ENCODE peak calls at places on chromosomes 5 and 9, in four cellular contexts. P, H, D and L are unnamed samples. For H3K4me1, the result is how much of the 10 kb centered on the place peaks cover.

GRCh38 chr9:130890869-130891698 is 5.5 kb downstream of the QRFP start:
- DNase-seq in D (no peak), H (no peak), P (no peak), L (no peak)

GRCh38 chr9:306907-307306 is 92.2 kb downstream of the DOCK8 start:
- DNase-seq in D (peak), H (peak), P (no peak), L (no peak)

GRCh38 chr9:86352440-86353106 is 1.6 kb downstream of the TUT7 start:
- DNase-seq in H (peak), D (no peak), P (no peak), L (no peak)

GRCh38 chr9:87711857-87712800 is 13.8 kb upstream of the CTSL start:
- DNase-seq in H (no peak), D (peak), P (no peak), L (peak)

GRCh38 chr9:5721279-5722087 is 92.6 kb downstream of the RIC1 start:
- DNase-seq in P (no peak), H (no peak), D (peak), L (no peak)

GRCh38 chr5:69092969-69093368 is 845 bp upstream of the SLC30A5 start:
- DNase-seq in H (no peak), P (no peak), D (no peak), L (no peak)

GRCh38 chr5:109304323-109304722 is 105.5 kb downstream of the PJA2 start:
- DNase-seq in D (no peak), P (no peak), H (no peak), L (no peak)

GRCh38 chr5:18772475-18772874 is 1138.2 kb downstream of the TAF11L14 start:
- DNase-seq in D (peak), P (no peak), H (no peak), L (peak)

GRCh38 chr5:32100230-32100629 is 73.9 kb downstream of the GOLPH3 start:
- DNase-seq in D (no peak), H (no peak), P (no peak), L (no peak)

GRCh38 chr9:36970007-36970888 is 63.8 kb downstream of the PAX5 start:
- DNase-seq in P (no peak), H (no peak), D (peak), L (peak)

GRCh38 chr9:135819905-135820304 is 87.4 kb downstream of the CAMSAP1 start:
- DNase-seq in H (no peak), P (no peak), D (no peak), L (no peak)

GRCh38 chr5:16411741-16412455 is 53.7 kb downstream of the ZNF622 start:
- DNase-seq in P (no peak), H (no peak), D (no peak), L (peak)

GRCh38 chr5:109566361-109566760 is 123.4 kb upstream of the MAN2A1 start:
- DNase-seq in H (no peak), D (no peak), P (no peak), L (peak)

GRCh38 chr9:26685857-26686256 is 206.7 kb downstream of the CAAP1 start:
- DNase-seq in H (no peak), P (no peak), D (peak), L (peak)

GRCh38 chr9:1759901-1760300 is 255.2 kb upstream of the SMARCA2 start:
- DNase-seq in D (no peak), P (no peak), H (no peak), L (peak)

GRCh38 chr9:132589148-132590036 is 7.0 kb downstream of the BARHL1 start:
- DNase-seq in P (no peak), H (no peak), D (no peak), L (no peak)

GRCh38 chr5:34817558-34818351 is 21.2 kb upstream of the TTC23L start:
- DNase-seq in P (no peak), D (no peak), H (no peak), L (no peak)

GRCh38 chr5:82276800-82277612 is 1.1 kb downstream of the RPS23 start:
- DNase-seq in P (no peak), H (no peak), D (no peak), L (no peak)

GRCh38 chr9:99635032-99635431 is 186.7 kb upstream of the NR4A3 start:
- DNase-seq in P (no peak), H (no peak), D (no peak), L (no peak)

GRCh38 chr5:26568316-26568715 is 470.1 kb downstream of the CDH9 start:
- DNase-seq in D (no peak), H (no peak), P (no peak), L (no peak)
- H3K27ac ChIP-seq in D (no peak), H (no peak), P (no peak), L (no peak)

DNA sequence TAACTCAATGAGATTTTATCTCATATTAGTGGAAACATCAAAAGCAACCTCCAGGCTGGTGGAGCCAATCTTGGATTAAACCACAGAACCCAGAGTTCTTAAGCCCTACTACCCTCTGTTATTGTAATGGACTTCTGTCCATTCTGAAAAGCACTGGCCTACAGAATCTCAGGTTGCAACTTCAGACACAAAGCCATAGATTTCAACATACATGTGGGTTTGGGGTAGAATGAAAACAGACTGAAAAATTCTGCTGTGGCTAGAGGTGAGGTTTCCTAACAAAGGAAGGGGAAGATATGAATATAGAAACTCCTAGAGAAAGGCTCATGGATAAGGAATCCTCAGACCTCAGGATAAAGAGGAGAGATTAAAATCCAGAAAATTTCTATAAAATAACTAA is 569.8 kb upstream of the RIOK2 start:
- DNase-seq in D (no peak), P (no peak), H (no peak), L (no peak)
- H3K4me1 ChIP-seq in D (under half), P (under half), H (under half), L (under half)

DNA sequence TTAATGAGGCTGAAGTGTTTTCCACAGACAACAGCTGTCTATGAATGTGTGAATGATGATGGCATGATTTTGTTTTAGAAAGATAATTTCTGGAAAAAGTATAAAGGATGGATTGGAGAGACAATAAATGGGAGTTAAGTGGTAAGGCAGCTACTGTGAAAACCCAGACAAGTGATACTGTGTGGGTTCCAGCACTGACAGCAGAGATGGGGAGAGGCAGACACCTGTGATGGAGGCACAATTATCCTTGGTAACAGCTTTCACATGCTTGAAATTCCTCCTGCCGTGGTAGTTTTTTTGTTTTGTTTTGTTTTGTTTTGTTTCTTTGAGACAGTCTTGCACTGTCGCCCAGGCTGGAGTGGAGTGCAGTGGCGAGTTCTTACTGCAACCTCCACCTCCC is 189.3 kb downstream of the DEPDC1B start:
- DNase-seq in D (no peak), P (no peak), H (no peak), L (no peak)
- H3K27ac ChIP-seq in D (no peak), P (no peak), H (no peak), L (no peak)

GRCh38 chr5:135850671-135851070 is 16.2 kb downstream of the SLC25A48 start:
- DNase-seq in P (no peak), H (no peak), D (no peak), L (no peak)

GRCh38 chr5:135847976-135848375 is 13.5 kb downstream of the SLC25A48 start:
- DNase-seq in P (no peak), H (no peak), D (no peak), L (no peak)

GRCh38 chr5:135850231-135850630 is 15.8 kb downstream of the SLC25A48 start:
- DNase-seq in D (no peak), H (no peak), P (no peak), L (no peak)

GRCh38 chr5:135851186-135851906 is 16.9 kb downstream of the SLC25A48 start:
- DNase-seq in P (no peak), H (no peak), D (no peak), L (no peak)

DNA sequence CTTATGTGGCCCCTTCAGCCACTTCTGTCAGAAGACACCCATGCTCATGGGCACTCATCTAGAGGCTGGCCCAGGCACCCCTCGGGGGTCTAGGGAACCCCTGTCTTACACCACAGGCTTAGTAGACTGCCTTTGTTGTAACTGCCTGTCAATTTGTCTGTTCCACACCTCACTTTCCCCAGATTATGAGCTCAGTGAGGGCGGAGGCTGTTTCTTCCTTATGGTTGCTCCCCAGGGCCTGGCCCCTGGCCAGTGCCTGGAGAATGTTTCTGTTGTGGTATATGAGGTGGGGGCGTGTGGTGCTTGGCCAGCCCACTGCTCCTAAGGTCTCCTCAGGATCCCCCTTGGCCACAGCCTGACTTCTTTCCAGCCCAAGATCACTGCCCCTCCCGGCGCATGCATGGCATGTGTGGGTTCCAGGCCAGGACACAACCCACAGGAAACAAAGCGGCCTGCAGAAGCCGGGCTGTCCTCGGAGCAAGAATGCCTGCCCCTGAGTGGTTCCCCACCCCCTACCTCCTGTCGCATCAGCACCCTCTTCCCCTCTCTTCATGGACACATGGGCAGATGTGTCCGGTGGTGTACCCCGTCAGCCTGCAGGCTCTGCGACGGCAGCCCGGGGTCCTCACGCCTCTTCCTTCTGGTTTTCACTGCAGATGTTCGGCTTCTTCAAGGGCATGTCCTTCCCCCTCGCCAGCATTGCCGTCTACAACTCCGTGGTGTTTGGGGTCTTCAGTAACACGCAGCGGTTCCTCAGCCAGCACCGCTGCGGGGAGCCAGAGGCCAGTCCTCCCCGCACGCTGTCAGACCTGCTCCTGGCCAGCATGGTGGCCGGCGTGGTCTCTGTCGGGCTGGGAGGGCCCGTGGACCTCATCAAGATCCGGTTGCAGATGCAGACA is 17.7 kb downstream of the SLC25A48 start:
- DNase-seq in H (no peak), D (no peak), P (no peak), L (no peak)
- H3K4me1 ChIP-seq in H (under half), D (under half), P (under half), L (under half)

DNA sequence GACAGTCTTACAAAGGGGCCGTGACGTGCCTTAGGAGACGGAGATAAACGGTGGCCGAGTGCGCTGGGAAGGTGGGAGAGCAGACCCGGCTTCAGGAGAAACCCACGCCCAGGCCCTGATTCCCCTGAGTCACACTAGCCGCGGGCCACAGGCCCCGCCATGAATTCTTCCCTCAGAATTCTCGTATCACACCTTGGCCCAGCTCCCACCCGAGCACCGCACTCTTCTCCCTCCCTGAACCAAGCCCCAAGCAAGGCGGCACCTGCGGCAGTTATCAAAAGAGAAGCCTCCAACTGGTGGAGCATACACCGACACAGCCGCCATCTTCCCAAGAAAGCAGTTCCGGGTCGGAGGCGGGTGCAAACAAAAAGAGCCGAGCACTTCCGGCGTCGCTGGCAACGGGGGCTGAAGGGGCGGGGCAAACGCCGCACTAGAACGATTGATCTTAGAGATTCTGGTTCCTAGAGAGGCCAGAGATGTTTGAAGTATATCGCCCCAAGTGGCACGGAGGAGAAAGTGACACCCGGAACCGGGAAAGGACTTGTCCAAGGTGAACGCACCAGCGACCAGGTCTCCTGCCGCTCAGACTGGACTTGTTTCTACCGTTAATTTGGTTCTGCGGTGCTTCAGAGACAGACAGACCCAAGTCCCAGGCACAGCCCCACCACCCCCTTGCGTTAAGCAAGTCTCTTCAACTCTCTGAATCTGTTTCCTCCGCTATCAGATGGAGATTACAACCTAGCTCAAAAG is at the start of gene PSMB7:
- DNase-seq in D (peak), P (peak), H (peak), L (peak)
- H3K27ac ChIP-seq in D (peak), P (peak), H (peak), L (peak)

GRCh38 chr5:139742173-139742903 is 53.3 kb upstream of the PSD2 start:
- DNase-seq in H (no peak), P (no peak), D (no peak), L (no peak)

GRCh38 chr5:139740138-139740992 is 55.2 kb upstream of the PSD2 start:
- DNase-seq in D (no peak), P (no peak), H (no peak), L (no peak)

GRCh38 chr5:139740993-139741672 is 54.5 kb upstream of the PSD2 start:
- DNase-seq in D (no peak), H (no peak), P (no peak), L (no peak)

GRCh38 chr5:139743001-139743771 is 52.4 kb upstream of the PSD2 start:
- DNase-seq in D (no peak), P (no peak), H (no peak), L (no peak)

DNA sequence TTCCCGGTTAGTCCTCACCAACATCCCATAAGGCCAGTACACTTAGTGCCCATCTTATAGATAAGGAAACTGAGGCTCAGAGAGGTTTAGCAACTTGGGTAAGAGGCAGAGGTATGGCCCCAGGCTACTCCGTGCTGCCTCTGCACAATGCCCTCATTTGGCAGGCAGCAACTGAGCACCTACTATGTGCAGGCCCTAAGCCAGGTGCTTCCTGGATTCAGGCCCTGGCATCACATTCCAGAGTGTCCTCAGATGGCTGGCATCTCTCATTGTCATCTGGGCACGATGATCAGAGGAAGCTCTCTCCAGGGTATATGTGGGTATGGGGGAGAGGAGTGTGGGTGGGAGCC is 53.8 kb upstream of the PSD2 start:
- DNase-seq in D (no peak), H (no peak), P (no peak), L (no peak)
- H3K4me1 ChIP-seq in D (under half), H (under half), P (under half), L (under half)

DNA sequence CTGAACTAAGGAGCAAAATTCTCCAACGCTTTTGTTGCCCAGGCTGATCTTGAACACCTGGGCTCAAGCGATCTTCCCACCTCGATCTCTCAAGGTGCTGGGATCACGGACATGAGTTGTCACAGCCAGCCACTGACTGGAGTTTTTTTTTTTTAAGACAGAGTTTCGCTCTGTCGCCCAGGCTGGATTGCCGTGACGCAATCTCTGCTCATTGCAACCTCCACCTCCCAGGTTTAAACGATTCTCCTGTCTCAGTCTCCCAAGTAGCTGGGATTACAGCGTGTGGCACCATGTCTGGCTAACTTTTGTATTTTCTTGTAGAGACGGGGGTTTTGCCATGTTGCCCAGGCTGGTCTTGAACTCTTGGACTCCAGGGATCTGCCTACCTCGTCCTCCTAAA is 58.2 kb downstream of the EHMT1 start:
- DNase-seq in H (no peak), D (no peak), P (no peak), L (no peak)
- H3K27ac ChIP-seq in H (no peak), D (no peak), P (no peak), L (no peak)

GRCh38 chr5:54804086-54804485 is 181.3 kb downstream of the ESM1 start:
- DNase-seq in D (no peak), H (no peak), P (no peak), L (no peak)
- H3K4me1 ChIP-seq in D (under half), H (under half), P (under half), L (under half)

GRCh38 chr9:129709471-129710460 is 43.1 kb downstream of the PTGES start:
- DNase-seq in P (no peak), D (no peak), H (no peak), L (no peak)
- H3K27ac ChIP-seq in P (no peak), D (no peak), H (no peak), L (no peak)